ENCODE peak calls at places on chromosomes 12 and 14, in eight cellular contexts. K is vagina, O is transverse colon, T is sigmoid colon, S is HepG2, V is stomach, F is spleen, H is K562. L is an unnamed sample. For H3K27me3, the result is how much of the 10 kb centered on the place peaks cover.

GRCh38 chr12:45644521-45644920 is 85.0 kb upstream of the ARID2 start:
- DNase-seq in K (no peak), O (no peak), T (no peak), S (no peak), V (no peak), F (no peak), H (no peak), L (no peak)

GRCh38 chr14:35534884-35535793 is 1.2 kb downstream of the INSM2 start:
- DNase-seq in K (no peak), O (peak), T (peak), S (peak), V (peak), F (peak), H (peak), L (peak)

GRCh38 chr14:28596336-28596735 is 170.3 kb upstream of the FOXG1 start:
- DNase-seq in K (no peak), O (no peak), T (no peak), S (no peak), V (no peak), F (no peak), H (no peak), L (no peak)

GRCh38 chr14:89399594-89400068 is 17.4 kb downstream of the FOXN3 start:
- DNase-seq in K (no peak), O (no peak), T (peak), S (peak), V (no peak), F (no peak), H (no peak), L (no peak)

GRCh38 chr14:37901978-37902377 is 305.7 kb upstream of the SSTR1 start:
- DNase-seq in K (no peak), O (no peak), T (peak), S (no peak), V (no peak), F (no peak), H (no peak), L (no peak)

GRCh38 chr12:65561798-65562382 is 262.4 kb upstream of the HMGA2 start:
- DNase-seq in K (no peak), O (no peak), T (no peak), S (no peak), V (no peak), F (no peak), H (no peak), L (no peak)

GRCh38 chr14:35420036-35420811 is 15.7 kb upstream of the NFKBIA start:
- DNase-seq in K (no peak), O (no peak), T (no peak), S (no peak), V (no peak), F (no peak), H (no peak), L (no peak)

GRCh38 chr14:44412858-44413569 is 94.1 kb downstream of the FSCB start:
- DNase-seq in K (no peak), O (no peak), T (no peak), S (no peak), V (no peak), F (no peak), H (no peak), L (no peak)

GRCh38 chr12:569803-570236 is 93.4 kb downstream of the NINJ2 start:
- DNase-seq in K (no peak), O (peak), T (peak), S (peak), V (peak), F (peak), H (peak), L (peak)

GRCh38 chr12:3658327-3659163 is 94.4 kb downstream of the CRACR2A start:
- DNase-seq in K (no peak), O (peak), T (no peak), S (peak), V (peak), F (no peak), H (peak), L (no peak)

GRCh38 chr12:1575287-1575798 is 19.0 kb downstream of the FBXL14 start:
- DNase-seq in K (no peak), O (no peak), T (no peak), S (no peak), V (no peak), F (no peak), H (no peak), L (no peak)

GRCh38 chr14:75591987-75592575 is 13.7 kb downstream of the FLVCR2 start:
- DNase-seq in K (no peak), O (no peak), T (peak), S (no peak), V (no peak), F (no peak), H (no peak), L (no peak)

GRCh38 chr14:64801800-64802199 is 77.9 kb downstream of the SPTB start:
- DNase-seq in K (no peak), O (no peak), T (no peak), S (peak), V (no peak), F (no peak), H (peak), L (no peak)

GRCh38 chr14:75069811-75070145 is 337 bp downstream of the ZC2HC1C start:
- DNase-seq in K (no peak), O (no peak), T (no peak), S (peak), V (no peak), F (no peak), H (no peak), L (no peak)

GRCh38 chr12:127401005-127401404 is 866.0 kb upstream of the TMEM132C start:
- DNase-seq in K (no peak), O (no peak), T (no peak), S (no peak), V (no peak), F (no peak), H (no peak), L (no peak)

GRCh38 chr14:89256273-89256672 is 160.8 kb downstream of the FOXN3 start:
- DNase-seq in K (no peak), O (no peak), T (no peak), S (no peak), V (no peak), F (no peak), H (no peak), L (no peak)

GRCh38 chr14:74620497-74620921 is 8.5 kb upstream of the LTBP2 start:
- DNase-seq in K (no peak), O (no peak), T (no peak), S (peak), V (no peak), F (no peak), H (peak), L (no peak)

GRCh38 chr12:131033886-131034482 is 80.3 kb downstream of the ADGRD1 start:
- DNase-seq in K (no peak), O (no peak), T (no peak), S (no peak), V (no peak), F (no peak), H (no peak), L (no peak)

GRCh38 chr12:4526923-4527546 is 11.7 kb upstream of the RAD51AP1 start:
- DNase-seq in K (no peak), O (no peak), T (no peak), S (peak), V (no peak), F (no peak), H (no peak), L (no peak)

GRCh38 chr12:100234591-100235304 is 32.1 kb downstream of the DEPDC4 start:
- DNase-seq in K (no peak), O (no peak), T (no peak), S (peak), V (no peak), F (no peak), H (peak), L (no peak)

GRCh38 chr12:119204716-119205285 is 26.1 kb downstream of the HSPB8 start:
- DNase-seq in K (no peak), O (no peak), T (peak), S (no peak), V (no peak), F (no peak), H (no peak), L (no peak)

GRCh38 chr12:96172981-96173380 is 21.2 kb upstream of the ELK3 start:
- DNase-seq in K (no peak), O (no peak), T (no peak), S (no peak), V (no peak), F (no peak), H (no peak), L (no peak)

GRCh38 chr14:101980700-101981099 is 16.3 kb downstream of the DYNC1H1 start:
- DNase-seq in K (no peak), O (peak), T (peak), S (peak), V (peak), F (no peak), H (no peak), L (peak)

GRCh38 chr12:100200450-100201181 is at the start of gene ACTR6:
- DNase-seq in K (no peak), O (peak), T (peak), S (peak), V (peak), F (peak), H (peak), L (peak)

GRCh38 chr14:54011001-54011400 is 54.4 kb upstream of the BMP4 start:
- DNase-seq in K (no peak), O (no peak), T (no peak), S (no peak), V (no peak), F (no peak), H (no peak), L (no peak)

GRCh38 chr12:22880810-22881209 is 255.8 kb downstream of the ETNK1 start:
- DNase-seq in K (no peak), O (no peak), T (no peak), S (no peak), V (no peak), F (peak), H (no peak), L (no peak)

GRCh38 chr12:51028126-51028810 is 2.1 kb upstream of the SLC11A2 start:
- DNase-seq in K (no peak), O (peak), T (no peak), S (peak), V (no peak), F (no peak), H (peak), L (peak)

GRCh38 chr12:96352161-96352835 is 47.9 kb downstream of the CDK17 start:
- DNase-seq in K (no peak), O (no peak), T (no peak), S (no peak), V (no peak), F (no peak), H (no peak), L (no peak)

GRCh38 chr12:128808651-128809050 is 15.1 kb downstream of the SLC15A4 start:
- DNase-seq in K (no peak), O (no peak), T (peak), S (no peak), V (peak), F (no peak), H (no peak), L (no peak)
- TF ChIP-seq POLR2A in K (no peak), O (no peak), T (no peak), S (no peak), V (no peak), F (no peak), H (no peak), L (no peak)

GRCh38 chr14:77022219-77022852 is 6.2 kb downstream of the IRF2BPL start:
- DNase-seq in K (no peak), O (peak), T (no peak), S (no peak), V (no peak), F (no peak), H (no peak), L (no peak)
- TF ChIP-seq POLR2AphosphoS5 in K (no peak), O (no peak), T (no peak), S (no peak), V (no peak), F (no peak), H (no peak), L (no peak)

DNA sequence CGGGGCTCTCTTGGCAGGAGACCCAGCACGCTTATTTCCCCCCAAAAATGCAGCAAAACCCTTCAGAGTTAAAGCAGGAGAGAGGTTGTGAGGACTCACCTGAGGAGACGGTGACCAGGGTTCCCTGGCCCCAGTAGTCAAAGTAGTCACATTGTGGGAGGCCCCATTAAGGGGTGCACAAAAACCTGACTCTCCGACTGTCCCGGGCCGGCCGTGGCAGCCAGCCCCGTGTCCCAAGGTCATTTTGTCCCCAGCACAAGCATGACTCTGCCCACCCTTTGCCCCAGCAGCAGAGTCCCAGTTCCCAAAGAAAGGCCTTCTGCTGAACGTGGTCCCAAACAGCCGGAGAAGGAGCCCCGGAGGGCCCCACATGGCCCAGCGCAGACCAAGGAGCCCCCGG is 337.7 kb downstream of the TMEM121 start:
- DNase-seq in K (no peak), O (no peak), T (peak), S (no peak), V (no peak), F (peak), H (no peak), L (no peak)
- H3K27me3 ChIP-seq in K (under half), O (under half), T (under half), S (under half), V (under half), F (under half), H (under half), L (under half)

DNA sequence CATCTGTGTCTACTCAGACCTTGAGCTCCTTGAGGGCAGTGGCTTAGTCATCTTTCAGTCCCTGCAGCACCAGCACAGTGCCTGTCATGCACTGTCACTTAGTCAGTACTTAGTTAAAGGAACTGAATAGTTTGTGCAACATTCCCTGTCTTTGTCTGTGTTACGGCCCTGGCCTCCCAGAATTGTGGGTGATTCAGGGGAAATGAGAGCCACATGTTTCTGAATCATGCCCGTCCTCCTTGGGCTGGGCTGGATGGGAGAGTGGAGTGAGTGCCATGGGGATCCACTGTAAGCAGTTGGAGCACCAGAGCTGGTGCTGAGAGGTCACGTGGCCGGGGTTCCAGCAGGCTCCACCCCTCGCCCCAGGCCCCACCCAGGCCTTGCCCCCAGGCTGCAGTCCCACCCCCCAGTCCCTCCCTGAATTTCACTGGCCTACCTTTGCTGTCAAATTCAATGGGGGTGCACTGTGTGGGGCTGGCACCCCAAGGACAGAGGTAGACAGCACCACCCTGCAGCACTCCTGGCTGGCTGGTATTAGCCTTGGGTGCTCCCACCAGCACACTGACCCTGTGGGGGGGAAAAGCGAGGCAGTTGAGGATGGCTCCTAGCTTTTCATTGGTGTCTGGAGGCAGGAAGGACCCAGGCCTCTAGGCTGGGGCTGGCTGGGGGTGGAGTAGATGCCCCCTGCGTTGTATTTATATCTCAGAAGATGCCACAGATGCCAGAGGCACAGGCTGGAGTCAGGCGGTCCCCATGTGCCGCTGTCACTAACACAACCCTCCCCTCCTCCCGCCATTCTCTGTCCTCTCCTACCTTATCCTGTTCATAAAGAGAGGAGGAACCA is 7.4 kb downstream of the ITGA5 start:
- DNase-seq in K (no peak), O (peak), T (peak), S (no peak), V (peak), F (peak), H (peak), L (no peak)
- TF ChIP-seq POLR2A in K (no peak), O (no peak), T (no peak), S (no peak), V (no peak), F (no peak), H (no peak), L (no peak)

DNA sequence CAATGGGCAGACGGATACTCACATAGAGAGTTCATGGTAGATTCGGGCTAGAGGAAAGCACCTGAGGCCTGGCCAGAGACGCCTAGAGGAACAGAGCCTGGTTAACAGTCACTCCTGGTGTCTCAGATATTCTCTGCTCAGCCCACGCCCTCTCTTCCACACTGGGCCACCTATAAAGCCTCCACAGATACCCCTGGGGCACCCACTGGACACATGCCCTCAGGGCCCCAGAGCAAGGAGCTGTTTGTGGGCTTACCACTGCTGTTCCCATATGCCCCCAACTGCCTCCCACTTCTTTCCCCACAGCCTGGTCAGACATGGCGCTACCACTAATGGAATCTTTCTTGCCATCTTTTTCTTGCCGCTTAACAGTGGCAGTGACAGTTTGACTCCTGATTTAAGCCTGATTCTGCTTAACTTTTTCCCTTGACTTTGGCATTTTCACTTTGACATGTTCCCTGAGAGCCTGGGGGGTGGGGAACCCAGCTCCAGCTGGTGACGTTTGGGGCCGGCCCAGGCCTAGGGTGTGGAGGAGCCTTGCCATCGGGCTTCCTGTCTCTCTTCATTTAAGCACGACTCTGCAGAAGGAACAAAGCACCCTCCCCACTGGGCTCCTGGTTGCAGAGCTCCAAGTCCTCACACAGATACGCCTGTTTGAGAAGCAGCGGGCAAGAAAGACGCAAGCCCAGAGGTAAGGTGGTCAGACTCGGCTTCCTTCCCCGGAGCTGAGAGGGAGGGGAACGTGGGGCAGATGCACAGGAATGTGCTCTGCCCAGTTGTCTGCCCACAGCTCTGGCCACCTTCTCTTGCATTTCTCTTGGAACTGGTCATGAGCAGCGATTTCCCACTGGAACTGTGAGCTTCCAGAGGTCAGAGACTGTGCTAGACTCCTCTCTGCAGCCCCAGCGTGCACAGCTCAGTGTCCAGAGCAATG is at the start of gene CD4:
- DNase-seq in K (no peak), O (peak), T (no peak), S (no peak), V (no peak), F (peak), H (no peak), L (no peak)
- TF ChIP-seq POLR2AphosphoS5 in K (no peak), O (peak), T (peak), S (no peak), V (peak), F (peak), H (no peak), L (no peak)

GRCh38 chr14:67517083-67517482 is 16.0 kb upstream of the PLEKHH1 start:
- DNase-seq in K (no peak), O (peak), T (peak), S (no peak), V (peak), F (no peak), H (no peak), L (no peak)

GRCh38 chr14:67520482-67520881 is 12.6 kb upstream of the PLEKHH1 start:
- DNase-seq in K (no peak), O (no peak), T (no peak), S (no peak), V (no peak), F (no peak), H (no peak), L (no peak)

GRCh38 chr14:67522270-67522669 is 10.8 kb upstream of the PLEKHH1 start:
- DNase-seq in K (no peak), O (no peak), T (peak), S (no peak), V (no peak), F (no peak), H (no peak), L (no peak)

GRCh38 chr14:67516679-67517078 is 16.4 kb upstream of the PLEKHH1 start:
- DNase-seq in K (no peak), O (no peak), T (no peak), S (no peak), V (no peak), F (no peak), H (no peak), L (no peak)

DNA sequence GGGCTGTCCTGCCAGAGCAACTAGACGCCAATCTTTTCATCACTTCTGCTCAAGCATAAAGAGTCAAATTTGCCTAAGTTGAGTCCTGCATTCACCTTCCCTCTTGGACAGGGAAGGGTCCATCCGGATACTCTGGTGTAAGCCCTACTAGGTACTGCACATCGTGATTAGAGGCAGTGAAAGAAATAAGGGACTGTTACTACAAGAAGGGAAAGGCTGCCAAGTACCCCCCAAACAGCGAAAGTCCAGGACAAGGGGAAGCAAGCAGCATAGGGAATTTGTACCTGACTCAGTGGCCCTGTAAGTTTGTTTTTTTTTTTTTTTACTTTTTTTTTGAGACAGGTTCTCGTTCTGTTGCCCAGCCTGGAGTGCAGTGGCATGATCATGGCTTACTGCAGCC is 13.7 kb upstream of the PLEKHH1 start:
- DNase-seq in K (no peak), O (no peak), T (no peak), S (no peak), V (no peak), F (no peak), H (no peak), L (no peak)
- H3K27me3 ChIP-seq in K (under half), O (under half), T (under half), S (under half), V (under half), F (under half), H (under half), L (under half)

GRCh38 chr14:52553002-52553670 is 500 bp downstream of the GPR137C start:
- DNase-seq in K (no peak), O (peak), T (peak), S (no peak), V (peak), F (peak), H (no peak), L (no peak)

GRCh38 chr14:52551696-52552062 is 626 bp downstream of the TXNDC16 start:
- DNase-seq in K (no peak), O (no peak), T (no peak), S (peak), V (no peak), F (no peak), H (peak), L (no peak)

GRCh38 chr14:52552063-52552988 is at the start of the genes GPR137C and TXNDC16:
- DNase-seq in K (peak), O (peak), T (peak), S (peak), V (peak), F (peak), H (peak), L (peak)

GRCh38 chr14:52551205-52551604 is 1.1 kb downstream of the TXNDC16 start:
- DNase-seq in K (no peak), O (no peak), T (no peak), S (no peak), V (no peak), F (no peak), H (no peak), L (no peak)

GRCh38 chr14:52553671-52554575 is 1.3 kb downstream of the GPR137C start:
- DNase-seq in K (no peak), O (peak), T (peak), S (peak), V (peak), F (peak), H (peak), L (peak)
- TF ChIP-seq POLR2A in K (no peak), O (peak), T (no peak), S (no peak), V (peak), F (no peak), H (no peak), L (no peak)